ENCODE peak calls at places on chromosomes 7 and 10, in five cellular contexts. One of them, this sample, is unnamed. For H3K27me3, the result is how much of the 10 kb centered on the place peaks cover.

GRCh38 chr10:64170791-64171190 is 649.6 kb downstream of the REEP3 start:
- DNase-seq in HepG2: no peak
- DNase-seq in fibroblast of lung: no peak
- DNase-seq in hepatocyte: no peak
- DNase-seq in GM23338: no peak
- DNase-seq in this sample: no peak

GRCh38 chr10:75643944-75644820 is 212.8 kb downstream of the LRMDA start:
- DNase-seq in fibroblast of lung: no peak
- DNase-seq in HepG2: no peak
- DNase-seq in hepatocyte: no peak
- DNase-seq in GM23338: no peak
- DNase-seq in this sample: no peak

GRCh38 chr7:37109853-37110252 is 338.8 kb downstream of the ELMO1 start:
- DNase-seq in hepatocyte: no peak
- DNase-seq in GM23338: peak
- DNase-seq in HepG2: peak
- DNase-seq in fibroblast of lung: peak
- DNase-seq in this sample: no peak

GRCh38 chr10:122435212-122435827 is 19.1 kb upstream of the ARMS2 start:
- DNase-seq in fibroblast of lung: peak
- DNase-seq in hepatocyte: peak
- DNase-seq in GM23338: peak
- DNase-seq in HepG2: peak
- DNase-seq in this sample: no peak

GRCh38 chr7:2269468-2270460 is 27.7 kb downstream of the NUDT1 start:
- DNase-seq in HepG2: peak
- DNase-seq in GM23338: no peak
- DNase-seq in fibroblast of lung: peak
- DNase-seq in hepatocyte: no peak
- DNase-seq in this sample: peak

GRCh38 chr7:135238112-135238744 is 4.6 kb downstream of the STRA8 start:
- DNase-seq in fibroblast of lung: no peak
- DNase-seq in GM23338: peak
- DNase-seq in hepatocyte: no peak
- DNase-seq in HepG2: no peak
- DNase-seq in this sample: peak

GRCh38 chr10:14884082-14884481 is 5.4 kb downstream of the SUV39H2 start:
- DNase-seq in HepG2: no peak
- DNase-seq in fibroblast of lung: no peak
- DNase-seq in GM23338: no peak
- DNase-seq in hepatocyte: no peak
- DNase-seq in this sample: no peak

GRCh38 chr7:101733713-101734475 is 83.5 kb upstream of the CUX1 start:
- DNase-seq in hepatocyte: peak
- DNase-seq in GM23338: peak
- DNase-seq in fibroblast of lung: peak
- DNase-seq in HepG2: peak
- DNase-seq in this sample: no peak

GRCh38 chr10:2962194-2962593 is 105.2 kb upstream of the PFKP start:
- DNase-seq in hepatocyte: no peak
- DNase-seq in HepG2: no peak
- DNase-seq in fibroblast of lung: no peak
- DNase-seq in GM23338: no peak
- DNase-seq in this sample: no peak

GRCh38 chr10:23190872-23191763 is 994 bp upstream of the PTF1A start:
- DNase-seq in hepatocyte: no peak
- DNase-seq in HepG2: no peak
- DNase-seq in GM23338: peak
- DNase-seq in fibroblast of lung: no peak
- DNase-seq in this sample: no peak
- H3K27me3 ChIP-seq in hepatocyte: half or more
- H3K27me3 ChIP-seq in HepG2: half or more
- H3K27me3 ChIP-seq in GM23338: half or more
- H3K27me3 ChIP-seq in fibroblast of lung: under half
- H3K27me3 ChIP-seq in this sample: under half

DNA sequence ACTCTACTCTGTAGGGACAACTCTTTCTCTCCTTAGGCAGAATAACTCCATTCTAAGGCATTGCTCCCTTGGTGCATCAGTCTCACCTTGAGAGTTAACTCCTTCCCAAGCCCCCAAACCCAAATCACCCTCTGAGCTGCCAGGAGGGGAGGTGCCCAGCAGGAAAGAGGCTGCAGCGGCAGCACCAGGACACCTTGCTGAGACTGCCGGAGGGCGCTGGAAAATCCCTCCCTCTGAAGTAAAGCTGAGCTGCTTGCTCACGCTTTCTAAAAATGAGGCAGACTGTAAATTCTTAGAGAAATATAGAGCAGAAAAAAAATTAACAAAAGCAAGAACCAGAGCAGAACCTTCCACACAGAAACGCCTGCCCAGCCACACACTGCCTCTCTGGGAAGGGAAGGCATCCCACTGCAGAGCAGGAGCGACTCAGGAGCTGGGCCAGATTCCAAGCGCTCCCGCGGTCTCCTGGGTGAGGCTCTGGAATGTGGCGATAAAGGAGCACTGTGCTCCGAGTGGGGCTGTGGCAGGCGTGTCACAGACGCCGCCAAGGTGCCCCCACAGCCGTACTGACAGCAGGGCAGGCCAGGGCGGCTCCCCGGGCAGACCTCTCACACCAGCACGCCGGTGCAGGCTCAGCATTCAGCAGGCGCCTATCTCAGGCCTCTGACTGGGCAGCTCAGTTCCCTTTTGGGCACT is 202.1 kb downstream of the TNS3 start:
- DNase-seq in fibroblast of lung: peak
- DNase-seq in HepG2: no peak
- DNase-seq in hepatocyte: peak
- DNase-seq in GM23338: peak
- DNase-seq in this sample: no peak
- TF ChIP-seq EZH2 in fibroblast of lung: no peak
- TF ChIP-seq EZH2 in HepG2: no peak
- TF ChIP-seq EZH2 in hepatocyte: no peak
- TF ChIP-seq EZH2 in GM23338: no peak
- TF ChIP-seq EZH2 in this sample: no peak

GRCh38 chr10:60384006-60384405 is 5.7 kb downstream of the ANK3 start:
- DNase-seq in HepG2: no peak
- DNase-seq in hepatocyte: no peak
- DNase-seq in GM23338: no peak
- DNase-seq in fibroblast of lung: peak
- DNase-seq in this sample: no peak

GRCh38 chr10:60387531-60387930 is 2.1 kb downstream of the ANK3 start:
- DNase-seq in HepG2: no peak
- DNase-seq in fibroblast of lung: no peak
- DNase-seq in hepatocyte: no peak
- DNase-seq in GM23338: no peak
- DNase-seq in this sample: no peak

GRCh38 chr10:60384708-60385398 is 4.8 kb downstream of the ANK3 start:
- DNase-seq in fibroblast of lung: peak
- DNase-seq in hepatocyte: no peak
- DNase-seq in HepG2: no peak
- DNase-seq in GM23338: no peak
- DNase-seq in this sample: peak

GRCh38 chr10:60382946-60383681 is 6.6 kb downstream of the ANK3 start:
- DNase-seq in fibroblast of lung: peak
- DNase-seq in HepG2: no peak
- DNase-seq in hepatocyte: no peak
- DNase-seq in GM23338: no peak
- DNase-seq in this sample: peak

GRCh38 chr10:60385399-60385738 is 4.3 kb downstream of the ANK3 start:
- DNase-seq in HepG2: no peak
- DNase-seq in GM23338: no peak
- DNase-seq in fibroblast of lung: no peak
- DNase-seq in hepatocyte: no peak
- DNase-seq in this sample: no peak
- H3K4me3 ChIP-seq in HepG2: no peak
- H3K4me3 ChIP-seq in GM23338: no peak
- H3K4me3 ChIP-seq in fibroblast of lung: no peak
- H3K4me3 ChIP-seq in hepatocyte: no peak
- H3K4me3 ChIP-seq in this sample: no peak

DNA sequence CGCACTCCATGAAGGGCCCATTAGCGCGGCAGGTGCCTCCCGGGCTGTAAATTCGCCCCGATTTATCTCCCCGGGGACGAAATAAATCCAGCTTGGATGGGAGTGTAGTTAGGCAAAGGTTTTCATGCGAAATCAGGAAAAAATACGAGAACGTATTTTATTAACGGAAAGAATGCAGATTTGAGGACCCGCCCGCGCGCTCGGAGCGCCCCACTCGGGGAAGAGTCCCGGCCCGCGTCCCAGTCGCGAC is 257 bp upstream of the NKX6-2 start:
- DNase-seq in GM23338: no peak
- DNase-seq in fibroblast of lung: no peak
- DNase-seq in HepG2: no peak
- DNase-seq in hepatocyte: no peak
- DNase-seq in this sample: no peak
- H3K27me3 ChIP-seq in GM23338: half or more
- H3K27me3 ChIP-seq in fibroblast of lung: under half
- H3K27me3 ChIP-seq in HepG2: under half
- H3K27me3 ChIP-seq in hepatocyte: half or more
- H3K27me3 ChIP-seq in this sample: under half

GRCh38 chr10:8420182-8420581 is 365.7 kb downstream of the GATA3 start:
- DNase-seq in hepatocyte: no peak
- DNase-seq in HepG2: no peak
- DNase-seq in GM23338: no peak
- DNase-seq in fibroblast of lung: no peak
- DNase-seq in this sample: no peak
- TF ChIP-seq EZH2 in hepatocyte: no peak
- TF ChIP-seq EZH2 in HepG2: no peak
- TF ChIP-seq EZH2 in GM23338: no peak
- TF ChIP-seq EZH2 in fibroblast of lung: no peak
- TF ChIP-seq EZH2 in this sample: no peak

DNA sequence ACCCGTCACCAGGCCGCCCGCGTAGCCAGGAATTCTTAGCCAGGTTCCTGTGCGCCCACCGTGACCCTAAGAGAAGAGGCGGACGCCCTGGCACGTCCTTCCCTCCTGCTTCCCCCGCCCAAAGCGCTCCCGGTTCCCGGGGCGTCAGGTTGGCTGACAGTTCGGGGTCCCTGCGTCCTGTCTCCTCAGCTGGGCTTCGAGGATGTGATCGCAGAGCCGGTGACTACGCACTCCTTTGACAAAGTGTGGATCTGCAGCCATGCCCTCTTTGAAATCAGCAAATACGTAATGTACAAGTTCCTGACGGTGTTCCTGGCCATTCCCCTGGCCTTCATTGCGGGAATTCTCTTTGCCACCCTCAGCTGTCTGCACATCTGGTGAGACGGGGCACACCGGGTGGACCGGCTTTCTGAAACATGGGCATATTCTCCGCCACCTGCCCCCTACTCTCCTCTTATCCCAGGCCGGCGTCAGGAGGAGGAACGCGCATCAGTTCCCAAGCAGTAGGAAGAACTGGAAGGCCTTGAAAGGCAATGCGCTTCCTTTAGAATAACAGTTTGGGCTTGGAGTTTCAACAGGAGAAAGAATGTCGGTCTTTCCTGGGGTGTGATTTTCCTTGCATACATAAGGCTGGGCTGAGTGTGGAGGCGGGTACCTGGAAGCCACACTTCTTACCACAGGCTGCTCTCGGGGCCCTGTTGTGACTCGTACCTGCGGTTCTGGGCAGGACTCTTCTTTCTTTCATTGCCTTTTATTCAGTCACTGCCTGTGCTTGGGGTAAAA is 724 bp downstream of the CAV2 start:
- DNase-seq in HepG2: no peak
- DNase-seq in fibroblast of lung: peak
- DNase-seq in hepatocyte: peak
- DNase-seq in GM23338: peak
- DNase-seq in this sample: peak
- H3K4me3 ChIP-seq in HepG2: peak
- H3K4me3 ChIP-seq in fibroblast of lung: peak
- H3K4me3 ChIP-seq in hepatocyte: peak
- H3K4me3 ChIP-seq in GM23338: peak
- H3K4me3 ChIP-seq in this sample: peak

GRCh38 chr10:101566333-101567164 is 21.5 kb downstream of the POLL start:
- DNase-seq in fibroblast of lung: peak
- DNase-seq in GM23338: peak
- DNase-seq in hepatocyte: no peak
- DNase-seq in HepG2: no peak
- DNase-seq in this sample: no peak

GRCh38 chr10:101564490-101564991 is 23.5 kb downstream of the POLL start:
- DNase-seq in hepatocyte: no peak
- DNase-seq in fibroblast of lung: no peak
- DNase-seq in GM23338: no peak
- DNase-seq in HepG2: no peak
- DNase-seq in this sample: no peak

GRCh38 chr10:101565936-101566332 is 22.1 kb downstream of the POLL start:
- DNase-seq in GM23338: no peak
- DNase-seq in HepG2: no peak
- DNase-seq in hepatocyte: no peak
- DNase-seq in fibroblast of lung: no peak
- DNase-seq in this sample: no peak

GRCh38 chr10:101563497-101564040 is 24.5 kb downstream of the POLL start:
- DNase-seq in fibroblast of lung: no peak
- DNase-seq in hepatocyte: no peak
- DNase-seq in GM23338: no peak
- DNase-seq in HepG2: no peak
- DNase-seq in this sample: no peak

DNA sequence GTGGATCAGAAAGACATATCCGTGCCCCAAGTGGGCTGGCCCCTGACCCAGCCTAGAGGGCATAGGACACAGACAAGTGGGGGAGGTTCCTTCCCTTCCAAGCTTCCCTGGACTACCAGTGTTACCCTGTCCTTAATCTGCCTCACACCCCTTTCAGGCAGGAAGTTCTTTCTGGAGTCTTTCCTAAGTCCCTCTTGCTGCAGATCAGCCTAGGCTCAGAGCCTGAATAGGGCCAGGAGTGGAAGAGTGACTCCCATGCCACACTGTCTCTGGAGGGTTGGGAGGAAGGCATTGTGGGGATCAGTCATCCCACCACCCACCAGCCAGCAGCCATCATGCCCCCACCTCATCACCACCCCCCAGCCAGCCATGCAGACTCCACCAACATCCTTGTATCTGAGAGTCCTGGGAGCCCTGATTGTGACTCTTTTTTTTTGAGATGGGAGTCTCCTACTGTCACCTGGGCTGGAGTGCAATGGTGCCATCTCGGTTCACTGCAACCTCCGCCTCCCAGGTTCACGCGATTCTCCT is 22.6 kb downstream of the POLL start:
- DNase-seq in hepatocyte: no peak
- DNase-seq in GM23338: no peak
- DNase-seq in fibroblast of lung: no peak
- DNase-seq in HepG2: no peak
- DNase-seq in this sample: no peak
- H3K27me3 ChIP-seq in hepatocyte: half or more
- H3K27me3 ChIP-seq in GM23338: under half
- H3K27me3 ChIP-seq in fibroblast of lung: under half
- H3K27me3 ChIP-seq in HepG2: half or more
- H3K27me3 ChIP-seq in this sample: under half

This sample was measured in PC-9.